ENCODE peak calls at places on chromosomes 13 and 19, in six cellular contexts. T is AG04450, Y is astrocyte of the spinal cord, J is fibroblast of pulmonary artery, M is colonic mucosa, O is BE2C. Z is an unnamed sample.

GRCh38 chr19:19319725-19320361 is 466 bp downstream of the SUGP1 start:
- DNase-seq in T (no peak), Y (no peak), J (no peak), M (peak), O (no peak), Z (no peak)

GRCh38 chr19:52748336-52748950 is 13.6 kb upstream of the ZNF611 start:
- DNase-seq in T (no peak), Y (peak), J (peak), M (no peak), O (no peak), Z (no peak)

GRCh38 chr19:8695501-8695900 is 3.1 kb downstream of the ACTL9 start:
- DNase-seq in T (no peak), Y (no peak), J (no peak), M (no peak), O (no peak), Z (no peak)

GRCh38 chr13:43284162-43284561 is 260.8 kb downstream of the DNAJC15 start:
- DNase-seq in T (peak), Y (peak), J (peak), M (no peak), O (no peak), Z (no peak)

GRCh38 chr13:35909837-35910236 is 221.3 kb downstream of the DCLK1 start:
- DNase-seq in T (no peak), Y (no peak), J (no peak), M (no peak), O (no peak), Z (no peak)

GRCh38 chr19:13212759-13213330 is 62.6 kb downstream of the IER2 start:
- DNase-seq in T (no peak), Y (peak), J (peak), M (peak), O (peak), Z (peak)

GRCh38 chr19:30602661-30603322 is 230.6 kb downstream of the ZNF536 start:
- DNase-seq in T (no peak), Y (no peak), J (no peak), M (no peak), O (peak), Z (no peak)

GRCh38 chr13:31835932-31836331 is 96.6 kb downstream of the RXFP2 start:
- DNase-seq in T (peak), Y (peak), J (peak), M (no peak), O (no peak), Z (no peak)

GRCh38 chr13:27583645-27584044 is 36.7 kb downstream of the LNX2 start:
- DNase-seq in T (no peak), Y (peak), J (peak), M (no peak), O (no peak), Z (no peak)

GRCh38 chr13:41496420-41497234 is 39.3 kb downstream of the RGCC start:
- DNase-seq in T (peak), Y (peak), J (peak), M (no peak), O (no peak), Z (no peak)

GRCh38 chr13:111022241-111022640 is 92.9 kb upstream of the ARHGEF7 start:
- DNase-seq in T (no peak), Y (no peak), J (no peak), M (no peak), O (no peak), Z (no peak)

GRCh38 chr13:68616600-68617222 is 1386.6 kb upstream of the PCDH9 start:
- DNase-seq in T (no peak), Y (no peak), J (no peak), M (no peak), O (no peak), Z (no peak)

GRCh38 chr13:104976964-104977363 is 1558.5 kb downstream of the EFNB2 start:
- DNase-seq in T (no peak), Y (no peak), J (no peak), M (no peak), O (no peak), Z (no peak)

GRCh38 chr13:102117175-102117830 is 284.5 kb downstream of the FGF14 start:
- DNase-seq in T (no peak), Y (no peak), J (no peak), M (no peak), O (no peak), Z (peak)

GRCh38 chr13:21528616-21529015 is 69.5 kb upstream of the ZDHHC20 start:
- DNase-seq in T (no peak), Y (peak), J (peak), M (no peak), O (no peak), Z (no peak)

GRCh38 chr19:8505680-8506401 is 3.4 kb upstream of the PRAM1 start:
- DNase-seq in T (peak), Y (peak), J (peak), M (peak), O (peak), Z (peak)

GRCh38 chr19:7853760-7854107 is 20.5 kb downstream of the PRR36 start:
- DNase-seq in T (no peak), Y (no peak), J (no peak), M (no peak), O (no peak), Z (no peak)

GRCh38 chr13:94917814-94918213 is 205.5 kb upstream of the SOX21 start:
- DNase-seq in T (no peak), Y (peak), J (peak), M (no peak), O (no peak), Z (no peak)

GRCh38 chr13:113208424-113209335 is at the start of gene PCID2:
- DNase-seq in T (no peak), Y (peak), J (peak), M (peak), O (peak), Z (peak)

DNA sequence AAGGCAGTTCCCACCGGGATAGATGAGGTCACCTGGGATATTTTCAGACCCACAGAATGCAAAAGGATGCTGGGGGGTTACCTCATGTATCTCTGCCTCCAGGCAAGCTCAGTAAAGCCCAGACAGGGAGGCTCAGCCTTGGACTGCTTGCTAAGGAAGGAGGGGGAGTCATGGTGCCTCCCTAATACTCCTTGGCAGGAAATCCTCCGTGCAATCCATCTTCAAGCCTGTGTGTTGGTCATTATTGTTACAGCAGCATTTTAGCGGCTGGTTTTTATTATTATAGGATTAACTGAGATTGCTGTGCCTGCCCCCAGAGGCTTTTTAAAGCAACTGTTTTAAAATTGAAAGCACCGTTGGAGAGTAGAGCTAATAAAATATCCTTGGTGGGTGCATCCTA is 188.5 kb upstream of the UBL3 start:
- DNase-seq in T (no peak), Y (peak), J (peak), M (no peak), O (no peak), Z (no peak)
- TF ChIP-seq CTCF in T (peak), Y (peak), J (peak), M (no peak), O (no peak), Z (no peak)

GRCh38 chr13:109869312-109870237 is 83.2 kb upstream of the IRS2 start:
- DNase-seq in T (peak), Y (peak), J (peak), M (peak), O (peak), Z (no peak)
- TF ChIP-seq CTCF in T (peak), Y (peak), J (peak), M (peak), O (peak), Z (no peak)

GRCh38 chr19:1590641-1591397 is 1.8 kb downstream of the MBD3 start:
- DNase-seq in T (no peak), Y (peak), J (peak), M (no peak), O (peak), Z (peak)
- TF ChIP-seq CTCF in T (peak), Y (peak), J (peak), M (no peak), O (peak), Z (no peak)

GRCh38 chr13:39016789-39017188 is 21.1 kb downstream of the PROSER1 start:
- DNase-seq in T (no peak), Y (peak), J (peak), M (no peak), O (peak), Z (no peak)
- TF ChIP-seq CTCF in T (peak), Y (peak), J (peak), M (peak), O (peak), Z (no peak)

DNA sequence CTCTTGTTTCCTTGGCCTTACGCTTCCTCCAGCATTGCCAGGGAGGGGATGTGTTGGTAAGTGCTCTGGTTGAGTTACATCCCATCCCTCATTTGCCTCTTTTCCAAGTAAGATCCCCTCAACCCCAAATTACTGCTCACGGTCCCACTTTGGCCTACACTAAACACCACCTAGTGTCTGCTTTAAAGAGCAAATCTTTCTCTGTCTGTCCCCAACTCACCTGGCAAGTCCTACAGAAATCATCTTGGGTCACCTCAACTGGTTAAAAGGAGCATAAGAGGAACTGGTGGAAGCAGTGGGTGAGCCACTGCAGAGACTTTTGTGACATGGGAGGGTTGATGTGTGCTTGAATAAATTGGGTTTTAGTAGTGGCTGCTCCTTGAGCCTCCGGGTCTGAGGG is 55.2 kb upstream of the SERPINE3 start:
- DNase-seq in T (no peak), Y (no peak), J (no peak), M (no peak), O (no peak), Z (no peak)
- TF ChIP-seq CTCF in T (no peak), Y (no peak), J (no peak), M (no peak), O (peak), Z (no peak)

GRCh38 chr19:33304760-33305647 is 2.7 kb upstream of the CEBPA start:
- DNase-seq in T (no peak), Y (no peak), J (no peak), M (peak), O (no peak), Z (no peak)
- TF ChIP-seq CTCF in T (no peak), Y (no peak), J (no peak), M (no peak), O (peak), Z (no peak)

GRCh38 chr13:85828094-85828684 is 29.0 kb upstream of the SLITRK6 start:
- DNase-seq in T (peak), Y (peak), J (peak), M (no peak), O (no peak), Z (no peak)
- TF ChIP-seq CTCF in T (peak), Y (peak), J (peak), M (peak), O (peak), Z (no peak)

GRCh38 chr19:44808463-44809371 is at the start of gene BCAM:
- DNase-seq in T (no peak), Y (peak), J (peak), M (peak), O (peak), Z (peak)

GRCh38 chr19:44807652-44808462 is 1.0 kb upstream of the BCAM start:
- DNase-seq in T (no peak), Y (peak), J (peak), M (peak), O (no peak), Z (peak)

GRCh38 chr19:44807162-44807561 is 1.7 kb upstream of the BCAM start:
- DNase-seq in T (no peak), Y (no peak), J (no peak), M (peak), O (no peak), Z (peak)

GRCh38 chr19:44803442-44804428 is 5.2 kb upstream of the BCAM start:
- DNase-seq in T (no peak), Y (no peak), J (no peak), M (no peak), O (no peak), Z (no peak)

DNA sequence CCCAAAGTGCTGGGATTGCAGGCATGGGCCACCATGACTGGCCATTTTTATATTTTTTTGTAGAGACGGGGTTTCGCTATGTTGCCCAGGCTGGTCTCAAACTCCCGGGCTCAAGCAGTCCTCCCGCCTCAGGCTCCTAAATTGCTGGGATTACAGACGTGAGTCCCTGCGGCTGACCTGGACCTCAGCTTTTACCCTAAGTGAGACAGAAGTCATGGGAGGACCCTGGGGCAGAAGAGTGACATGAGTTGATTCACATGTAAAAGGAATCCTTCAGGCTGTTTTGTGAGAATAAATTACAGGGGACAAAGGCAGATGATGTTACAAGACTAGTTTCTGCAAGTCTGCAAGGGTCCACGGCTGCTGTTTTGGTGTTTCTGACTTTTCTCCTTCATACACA is 2.6 kb upstream of the BCAM start:
- DNase-seq in T (no peak), Y (no peak), J (no peak), M (no peak), O (no peak), Z (no peak)
- TF ChIP-seq CTCF in T (no peak), Y (no peak), J (no peak), M (no peak), O (no peak), Z (no peak)